ENCODE peak calls at places on chromosomes 11 and 22, in four cellular contexts. X is fibroblast of lung; O is SK-N-SH; D is CD8-positive, alpha-beta memory T cell. S is an unnamed sample.

GRCh38 chr11:118911880-118912741 is 13.6 kb downstream of the BCL9L start:
- DNase-seq in D (peak; percentile 83), X (peak; percentile 86), O (no peak), S (peak; percentile 76)

GRCh38 chr22:22717723-22718122 is 73.3 kb downstream of the GGTLC2 start:
- DNase-seq in D (no peak), O (no peak), X (no peak), S (no peak)

GRCh38 chr11:117932987-117933386 is 3.8 kb upstream of the TMPRSS13 start:
- DNase-seq in X (no peak), O (no peak), D (no peak), S (no peak)

GRCh38 chr22:19717181-19717580 is 2.9 kb downstream of the SEPTIN5 start:
- DNase-seq in O (peak; percentile 62), D (no peak), X (no peak), S (no peak)

GRCh38 chr11:62599909-62600308 is 1.8 kb downstream of the MTA2 start:
- DNase-seq in O (no peak), D (no peak), X (no peak), S (no peak)

GRCh38 chr11:121892863-121893262 is 223.2 kb downstream of the BLID start:
- DNase-seq in O (no peak), X (peak; percentile 29), D (no peak), S (no peak)

GRCh38 chr11:26958650-26959049 is 35.3 kb upstream of the FIBIN start:
- DNase-seq in D (no peak), X (no peak), O (no peak), S (no peak)

GRCh38 chr11:65780770-65781151 is at the start of gene AP5B1:
- DNase-seq in O (peak; percentile 87), D (peak; percentile 82), X (peak; percentile 33), S (no peak)

GRCh38 chr11:93290061-93290460 is 40.5 kb upstream of the DEUP1 start:
- DNase-seq in D (no peak), O (peak; percentile 41), X (no peak), S (no peak)

GRCh38 chr11:71186861-71187260 is 65.5 kb downstream of the SHANK2 start:
- DNase-seq in X (no peak), D (no peak), O (no peak), S (no peak)

GRCh38 chr11:102467853-102468580 is 15.5 kb upstream of the TMEM123 start:
- DNase-seq in D (no peak), O (no peak), X (no peak), S (no peak)

GRCh38 chr11:130144721-130145327 is 14.8 kb upstream of the ST14 start:
- DNase-seq in D (no peak), X (no peak), O (no peak), S (no peak)

GRCh38 chr11:44648109-44648508 is 78.7 kb upstream of the TSPAN18 start:
- DNase-seq in X (no peak), O (no peak), D (no peak), S (no peak)

GRCh38 chr22:41589260-41589600 is 410 bp downstream of the PMM1 start:
- DNase-seq in X (no peak), O (peak; percentile 55), D (peak; percentile 55), S (peak; percentile 38)

GRCh38 chr11:2862950-2863618 is 22.5 kb downstream of the CDKN1C start:
- DNase-seq in O (no peak), X (no peak), D (no peak), S (no peak)
- H3K27ac ChIP-seq in O (no peak overlapping the region), X (no peak overlapping the region), D (no peak overlapping the region), S (no peak overlapping the region)

GRCh38 chr11:72627594-72628281 is 46.5 kb downstream of the PDE2A start:
- DNase-seq in X (no peak), O (no peak), D (no peak), S (no peak)

GRCh38 chr11:72626637-72626936 is 47.6 kb downstream of the PDE2A start:
- DNase-seq in X (no peak), O (no peak), D (no peak), S (no peak)

GRCh38 chr11:72631806-72632731 is 42.2 kb downstream of the PDE2A start:
- DNase-seq in X (no peak), O (peak; percentile 80), D (no peak), S (no peak)

GRCh38 chr11:72630104-72630852 is 43.9 kb downstream of the PDE2A start:
- DNase-seq in O (no peak), X (no peak), D (no peak), S (no peak)

DNA sequence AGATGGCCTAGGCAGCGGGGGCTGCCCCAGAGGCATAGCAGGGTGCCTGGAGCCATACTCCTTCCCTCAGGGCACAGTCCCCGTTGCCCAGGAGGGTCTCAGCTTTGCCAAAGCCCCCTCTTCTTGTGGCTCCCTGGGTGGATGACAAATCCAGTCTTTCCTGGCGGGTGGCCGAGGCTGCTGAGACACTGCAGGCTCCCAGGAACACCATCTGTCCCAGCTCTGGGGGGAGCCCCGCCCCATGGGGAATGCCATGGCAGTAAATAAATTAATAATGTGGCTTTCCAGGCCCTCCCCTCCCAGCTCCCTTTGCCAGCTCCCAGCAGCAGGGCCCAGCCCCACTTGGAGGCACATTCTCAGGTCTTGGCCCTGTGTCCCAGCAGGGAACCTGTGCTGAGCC is 45.0 kb downstream of the PDE2A start:
- DNase-seq in O (peak; percentile 89), X (no peak), D (no peak), S (peak; percentile 69)
- H3K4me1 ChIP-seq in O (no peaks in the 10 kb centered on the region), X (no peaks in the 10 kb centered on the region), D (no peaks in the 10 kb centered on the region), S (peaks cover 21% of the 10 kb centered on the region)

GRCh38 chr22:37150701-37151100 is 985 bp upstream of the IL2RB start:
- DNase-seq in X (no peak), O (no peak), D (no peak), S (no peak)

GRCh38 chr22:37148742-37149665 is 712 bp downstream of the IL2RB start:
- DNase-seq in X (no peak), D (no peak), O (no peak), S (no peak)

GRCh38 chr22:37145415-37146385 is 4.0 kb downstream of the IL2RB start:
- DNase-seq in O (no peak), D (no peak), X (no peak), S (peak; percentile 13)

GRCh38 chr22:37146507-37147180 is 3.1 kb downstream of the IL2RB start:
- DNase-seq in X (no peak), O (no peak), D (no peak), S (no peak)

DNA sequence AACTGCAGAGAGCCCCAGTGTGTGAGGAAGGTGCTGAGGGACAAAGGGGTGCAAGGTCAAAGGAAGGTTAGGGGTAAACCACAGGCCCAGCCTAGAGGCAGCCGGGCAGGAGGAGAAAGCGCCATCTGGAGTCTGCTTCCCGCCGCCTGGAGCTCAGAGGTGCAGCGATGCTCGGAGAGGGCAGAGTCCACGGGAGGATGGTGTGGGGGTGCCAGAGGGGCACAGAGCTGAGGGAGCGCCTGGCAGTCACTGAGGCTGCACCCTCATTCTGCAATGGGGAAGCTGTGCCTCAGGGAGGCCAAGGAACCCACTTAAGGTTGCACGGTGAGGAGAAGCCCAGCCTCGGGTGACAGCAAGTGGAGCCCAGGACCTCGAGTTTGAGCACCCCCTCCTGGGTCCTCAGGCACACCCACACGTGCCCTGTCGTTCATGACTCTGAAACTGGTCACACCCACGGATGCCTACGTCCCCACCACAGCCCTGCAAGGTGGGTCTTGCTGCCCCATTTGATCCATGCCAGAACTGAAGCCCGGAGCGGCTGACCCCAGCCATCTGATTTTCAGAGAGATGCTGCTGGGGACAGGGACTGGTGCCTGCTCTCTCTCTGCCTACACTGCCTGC is 1.6 kb downstream of the IL2RB start:
- DNase-seq in D (peak; percentile 62), O (no peak), X (no peak), S (no peak)
- H3K4me3 ChIP-seq in D (peak overlapping the region; percentile 86), O (no peak overlapping the region), X (no peak overlapping the region), S (no peak overlapping the region)

DNA sequence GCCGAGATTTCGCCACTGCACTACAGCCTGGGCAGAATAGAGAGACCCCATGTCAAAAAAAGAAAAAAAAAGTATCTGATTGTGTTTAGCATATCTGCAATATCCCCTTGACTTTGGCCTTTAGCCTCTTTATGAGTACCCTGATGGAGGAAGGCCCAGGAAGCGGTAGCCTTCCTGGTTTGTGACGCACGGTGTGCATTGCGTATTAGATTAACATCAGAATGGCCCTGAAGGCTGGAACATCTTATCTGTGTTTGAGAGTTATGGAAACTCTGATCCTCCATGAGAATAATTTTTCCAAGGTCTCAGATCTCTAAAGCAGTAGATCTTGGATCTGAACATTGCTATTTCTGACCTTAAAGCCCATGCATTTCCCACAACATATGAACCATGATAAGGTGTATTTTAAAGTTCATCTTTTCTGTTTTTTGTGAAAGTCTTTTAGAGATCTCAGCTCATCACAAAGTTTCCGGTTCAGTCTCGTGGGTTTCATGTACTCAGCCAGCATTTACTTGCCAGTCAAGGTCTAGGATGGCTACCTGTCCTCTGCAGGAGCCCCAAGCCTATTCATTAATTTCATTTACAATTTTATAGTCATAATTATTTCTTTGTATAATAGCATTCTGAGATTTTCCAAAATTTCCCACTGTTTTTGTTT is 663 bp upstream of the FDX1 start:
- DNase-seq in O (no peak), X (no peak), D (no peak), S (no peak)
- H3K27ac ChIP-seq in O (peak overlapping the region; percentile 81), X (no peak overlapping the region), D (peak overlapping the region; percentile 74), S (no peak overlapping the region)

GRCh38 chr11:12811861-12812260 is 137.6 kb downstream of the TEAD1 start:
- DNase-seq in D (no peak), O (no peak), X (no peak), S (no peak)
- H3K4me1 ChIP-seq in D (no peaks in the 10 kb centered on the region), O (peaks cover 58% of the 10 kb centered on the region), X (peaks cover 55% of the 10 kb centered on the region), S (peaks cover 16% of the 10 kb centered on the region)

GRCh38 chr22:37147186-37147990 is 2.3 kb downstream of the IL2RB start:
- DNase-seq in D (no peak), X (no peak), O (no peak), S (no peak)
- H3K4me3 ChIP-seq in D (peak overlapping the region; percentile 86), X (no peak overlapping the region), O (no peak overlapping the region), S (no peak overlapping the region)

DNA sequence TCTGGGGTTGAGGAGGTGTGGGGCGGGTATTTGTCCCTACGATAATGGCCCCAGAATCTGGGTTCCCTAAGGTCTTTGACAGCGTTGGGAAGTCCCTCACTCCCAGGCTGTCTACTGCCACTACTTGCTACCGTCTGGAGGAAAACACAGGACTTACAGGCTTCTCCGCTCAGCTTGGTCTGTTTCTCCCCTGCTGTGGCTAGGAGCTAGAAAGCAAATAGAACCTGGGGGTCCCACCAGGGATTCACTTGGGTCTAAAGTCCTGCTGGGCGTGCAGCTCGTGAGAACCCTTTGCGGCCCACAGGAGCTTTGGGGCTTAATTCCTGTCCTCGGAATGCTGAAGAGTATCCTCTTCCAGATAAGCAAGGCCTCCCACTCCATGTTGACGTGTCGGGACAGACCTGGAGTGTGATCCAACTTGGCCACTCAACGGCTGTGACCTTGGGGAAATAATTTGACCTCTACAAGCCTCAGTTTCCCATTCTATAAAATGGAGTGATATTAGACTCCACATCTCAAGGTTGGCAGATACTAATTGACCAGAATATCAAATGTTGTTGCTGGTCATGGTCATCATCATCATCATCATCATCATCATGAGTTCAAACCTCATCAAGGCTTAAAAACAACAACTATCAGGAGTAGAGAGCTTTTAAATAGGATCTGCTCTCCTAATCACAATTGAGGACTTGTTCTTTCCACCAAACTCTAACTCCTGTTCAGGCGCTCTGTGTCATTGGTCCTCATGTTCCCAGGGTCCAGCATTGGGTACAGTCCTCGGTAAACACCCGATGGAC is 1.7 kb upstream of the MYBPC3 start:
- DNase-seq in D (no peak), X (no peak), O (peak; percentile 30), S (no peak)
- H3K27ac ChIP-seq in D (no peak overlapping the region), X (no peak overlapping the region), O (no peak overlapping the region), S (no peak overlapping the region)

GRCh38 chr11:76701701-76702100 is 31.2 kb upstream of the LRRC32 start:
- DNase-seq in D (no peak), X (peak; percentile 66), O (no peak), S (no peak)

GRCh38 chr11:76702378-76703128 is 32.0 kb upstream of the LRRC32 start:
- DNase-seq in X (no peak), D (no peak), O (no peak), S (no peak)

GRCh38 chr11:76705834-76706233 is 35.3 kb upstream of the LRRC32 start:
- DNase-seq in O (no peak), D (no peak), X (no peak), S (no peak)

GRCh38 chr11:76704171-76704948 is 33.8 kb upstream of the LRRC32 start:
- DNase-seq in O (no peak), D (no peak), X (no peak), S (no peak)

GRCh38 chr11:76703707-76704106 is 33.2 kb upstream of the LRRC32 start:
- DNase-seq in O (no peak), X (no peak), D (no peak), S (no peak)
- H3K4me1 ChIP-seq in O (peaks cover 10% of the 10 kb centered on the region), X (peaks cover 32% of the 10 kb centered on the region), D (no peaks in the 10 kb centered on the region), S (peaks cover 16% of the 10 kb centered on the region)